ENCODE peak calls at places on chromosomes 11 and 22, in six cellular contexts. One of them, this sample, is unnamed.

GRCh38 chr11:100923555-100923954 is 206.1 kb downstream of the PGR start:
- DNase-seq in left ventricle myocardium superior: no peak
- DNase-seq in MV-4-11: no peak
- DNase-seq in cardiac septum: no peak
- DNase-seq in hypothalamus: no peak
- DNase-seq in activated CD4-positive, alpha-beta T cell treated with anti-CD3 and anti-CD28 coated beads, Interleukin-2, amount 10 ng/mL, durations not matched to agents 7 days and 5 days: no peak
- DNase-seq in this sample: no peak

GRCh38 chr22:43375951-43376455 is 32.8 kb upstream of the SCUBE1 start:
- DNase-seq in hypothalamus: no peak
- DNase-seq in left ventricle myocardium superior: no peak
- DNase-seq in activated CD4-positive, alpha-beta T cell treated with anti-CD3 and anti-CD28 coated beads, Interleukin-2, amount 10 ng/mL, durations not matched to agents 7 days and 5 days: no peak
- DNase-seq in MV-4-11: no peak
- DNase-seq in cardiac septum: no peak
- DNase-seq in this sample: no peak

GRCh38 chr11:206516-207212 is 535 bp downstream of the BET1L start:
- DNase-seq in hypothalamus: no peak
- DNase-seq in cardiac septum: peak
- DNase-seq in MV-4-11: peak
- DNase-seq in left ventricle myocardium superior: no peak
- DNase-seq in activated CD4-positive, alpha-beta T cell treated with anti-CD3 and anti-CD28 coated beads, Interleukin-2, amount 10 ng/mL, durations not matched to agents 7 days and 5 days: no peak
- DNase-seq in this sample: no peak

GRCh38 chr22:37172266-37173245 is 15.5 kb downstream of the C1QTNF6 start:
- DNase-seq in left ventricle myocardium superior: peak
- DNase-seq in MV-4-11: no peak
- DNase-seq in activated CD4-positive, alpha-beta T cell treated with anti-CD3 and anti-CD28 coated beads, Interleukin-2, amount 10 ng/mL, durations not matched to agents 7 days and 5 days: no peak
- DNase-seq in hypothalamus: no peak
- DNase-seq in cardiac septum: peak
- DNase-seq in this sample: peak

GRCh38 chr11:5486003-5486402 is 2.5 kb upstream of the OR52D1 start:
- DNase-seq in MV-4-11: no peak
- DNase-seq in hypothalamus: no peak
- DNase-seq in cardiac septum: no peak
- DNase-seq in left ventricle myocardium superior: no peak
- DNase-seq in activated CD4-positive, alpha-beta T cell treated with anti-CD3 and anti-CD28 coated beads, Interleukin-2, amount 10 ng/mL, durations not matched to agents 7 days and 5 days: no peak
- DNase-seq in this sample: no peak

GRCh38 chr11:103673773-103674172 is 362.7 kb upstream of the DDI1 start:
- DNase-seq in cardiac septum: no peak
- DNase-seq in hypothalamus: no peak
- DNase-seq in left ventricle myocardium superior: no peak
- DNase-seq in activated CD4-positive, alpha-beta T cell treated with anti-CD3 and anti-CD28 coated beads, Interleukin-2, amount 10 ng/mL, durations not matched to agents 7 days and 5 days: no peak
- DNase-seq in MV-4-11: peak
- DNase-seq in this sample: no peak

GRCh38 chr11:131240421-131240820 is 130.0 kb upstream of the NTM start:
- DNase-seq in hypothalamus: no peak
- DNase-seq in activated CD4-positive, alpha-beta T cell treated with anti-CD3 and anti-CD28 coated beads, Interleukin-2, amount 10 ng/mL, durations not matched to agents 7 days and 5 days: no peak
- DNase-seq in cardiac septum: no peak
- DNase-seq in MV-4-11: no peak
- DNase-seq in left ventricle myocardium superior: no peak
- DNase-seq in this sample: no peak

GRCh38 chr11:70628881-70629844 is 230.8 kb downstream of the CTTN start:
- DNase-seq in hypothalamus: no peak
- DNase-seq in activated CD4-positive, alpha-beta T cell treated with anti-CD3 and anti-CD28 coated beads, Interleukin-2, amount 10 ng/mL, durations not matched to agents 7 days and 5 days: no peak
- DNase-seq in left ventricle myocardium superior: peak
- DNase-seq in MV-4-11: no peak
- DNase-seq in cardiac septum: no peak
- DNase-seq in this sample: no peak

GRCh38 chr22:23065495-23066122 is 4.7 kb upstream of the GNAZ start:
- DNase-seq in hypothalamus: no peak
- DNase-seq in left ventricle myocardium superior: no peak
- DNase-seq in activated CD4-positive, alpha-beta T cell treated with anti-CD3 and anti-CD28 coated beads, Interleukin-2, amount 10 ng/mL, durations not matched to agents 7 days and 5 days: no peak
- DNase-seq in MV-4-11: no peak
- DNase-seq in cardiac septum: peak
- DNase-seq in this sample: no peak

GRCh38 chr11:22539851-22540376 is 85.7 kb downstream of the FANCF start:
- DNase-seq in MV-4-11: no peak
- DNase-seq in activated CD4-positive, alpha-beta T cell treated with anti-CD3 and anti-CD28 coated beads, Interleukin-2, amount 10 ng/mL, durations not matched to agents 7 days and 5 days: no peak
- DNase-seq in left ventricle myocardium superior: no peak
- DNase-seq in cardiac septum: no peak
- DNase-seq in hypothalamus: no peak
- DNase-seq in this sample: peak

GRCh38 chr22:48494968-48495750 is 1332.5 kb downstream of the BRD1 start:
- DNase-seq in hypothalamus: no peak
- DNase-seq in MV-4-11: no peak
- DNase-seq in cardiac septum: no peak
- DNase-seq in left ventricle myocardium superior: no peak
- DNase-seq in activated CD4-positive, alpha-beta T cell treated with anti-CD3 and anti-CD28 coated beads, Interleukin-2, amount 10 ng/mL, durations not matched to agents 7 days and 5 days: no peak
- DNase-seq in this sample: no peak

GRCh38 chr22:40679249-40679963 is at the start of gene MCHR1:
- DNase-seq in hypothalamus: no peak
- DNase-seq in left ventricle myocardium superior: no peak
- DNase-seq in MV-4-11: no peak
- DNase-seq in cardiac septum: no peak
- DNase-seq in activated CD4-positive, alpha-beta T cell treated with anti-CD3 and anti-CD28 coated beads, Interleukin-2, amount 10 ng/mL, durations not matched to agents 7 days and 5 days: no peak
- DNase-seq in this sample: no peak

GRCh38 chr11:118912742-118913410 is 12.8 kb downstream of the BCL9L start:
- DNase-seq in hypothalamus: no peak
- DNase-seq in left ventricle myocardium superior: no peak
- DNase-seq in cardiac septum: no peak
- DNase-seq in MV-4-11: peak
- DNase-seq in activated CD4-positive, alpha-beta T cell treated with anti-CD3 and anti-CD28 coated beads, Interleukin-2, amount 10 ng/mL, durations not matched to agents 7 days and 5 days: no peak
- DNase-seq in this sample: peak

GRCh38 chr22:29060251-29060650 is 1.4 kb downstream of the C22orf31 start:
- DNase-seq in cardiac septum: no peak
- DNase-seq in hypothalamus: no peak
- DNase-seq in MV-4-11: peak
- DNase-seq in activated CD4-positive, alpha-beta T cell treated with anti-CD3 and anti-CD28 coated beads, Interleukin-2, amount 10 ng/mL, durations not matched to agents 7 days and 5 days: no peak
- DNase-seq in left ventricle myocardium superior: no peak
- DNase-seq in this sample: no peak

GRCh38 chr11:131186629-131187075 is 183.8 kb upstream of the NTM start:
- DNase-seq in left ventricle myocardium superior: no peak
- DNase-seq in hypothalamus: no peak
- DNase-seq in MV-4-11: peak
- DNase-seq in cardiac septum: no peak
- DNase-seq in activated CD4-positive, alpha-beta T cell treated with anti-CD3 and anti-CD28 coated beads, Interleukin-2, amount 10 ng/mL, durations not matched to agents 7 days and 5 days: no peak
- DNase-seq in this sample: no peak

GRCh38 chr22:39179841-39180335 is 27.4 kb upstream of the CBX7 start:
- DNase-seq in cardiac septum: peak
- DNase-seq in activated CD4-positive, alpha-beta T cell treated with anti-CD3 and anti-CD28 coated beads, Interleukin-2, amount 10 ng/mL, durations not matched to agents 7 days and 5 days: no peak
- DNase-seq in left ventricle myocardium superior: no peak
- DNase-seq in MV-4-11: no peak
- DNase-seq in hypothalamus: no peak
- DNase-seq in this sample: no peak

GRCh38 chr11:2092956-2093412 is 46.2 kb downstream of the IGF2 start:
- DNase-seq in cardiac septum: peak
- DNase-seq in hypothalamus: no peak
- DNase-seq in MV-4-11: no peak
- DNase-seq in activated CD4-positive, alpha-beta T cell treated with anti-CD3 and anti-CD28 coated beads, Interleukin-2, amount 10 ng/mL, durations not matched to agents 7 days and 5 days: peak
- DNase-seq in left ventricle myocardium superior: peak
- DNase-seq in this sample: no peak

GRCh38 chr11:112280268-112281126 is 19.8 kb upstream of the PLET1 start:
- DNase-seq in activated CD4-positive, alpha-beta T cell treated with anti-CD3 and anti-CD28 coated beads, Interleukin-2, amount 10 ng/mL, durations not matched to agents 7 days and 5 days: peak
- DNase-seq in MV-4-11: peak
- DNase-seq in left ventricle myocardium superior: peak
- DNase-seq in hypothalamus: peak
- DNase-seq in cardiac septum: no peak
- DNase-seq in this sample: peak

GRCh38 chr22:42964994-42965699 is 49.8 kb downstream of the PACSIN2 start:
- DNase-seq in hypothalamus: no peak
- DNase-seq in left ventricle myocardium superior: no peak
- DNase-seq in cardiac septum: no peak
- DNase-seq in MV-4-11: peak
- DNase-seq in activated CD4-positive, alpha-beta T cell treated with anti-CD3 and anti-CD28 coated beads, Interleukin-2, amount 10 ng/mL, durations not matched to agents 7 days and 5 days: no peak
- DNase-seq in this sample: no peak

GRCh38 chr22:49308300-49308699 is 519.4 kb downstream of the BRD1 start:
- DNase-seq in cardiac septum: no peak
- DNase-seq in hypothalamus: no peak
- DNase-seq in activated CD4-positive, alpha-beta T cell treated with anti-CD3 and anti-CD28 coated beads, Interleukin-2, amount 10 ng/mL, durations not matched to agents 7 days and 5 days: no peak
- DNase-seq in left ventricle myocardium superior: no peak
- DNase-seq in MV-4-11: no peak
- DNase-seq in this sample: no peak

GRCh38 chr11:93000511-93001476 is 31.3 kb downstream of the MTNR1B start:
- DNase-seq in MV-4-11: no peak
- DNase-seq in hypothalamus: no peak
- DNase-seq in left ventricle myocardium superior: no peak
- DNase-seq in cardiac septum: no peak
- DNase-seq in activated CD4-positive, alpha-beta T cell treated with anti-CD3 and anti-CD28 coated beads, Interleukin-2, amount 10 ng/mL, durations not matched to agents 7 days and 5 days: no peak
- DNase-seq in this sample: no peak

GRCh38 chr11:12669930-12670329 is 4.3 kb upstream of the TEAD1 start:
- DNase-seq in cardiac septum: no peak
- DNase-seq in hypothalamus: no peak
- DNase-seq in left ventricle myocardium superior: no peak
- DNase-seq in MV-4-11: no peak
- DNase-seq in activated CD4-positive, alpha-beta T cell treated with anti-CD3 and anti-CD28 coated beads, Interleukin-2, amount 10 ng/mL, durations not matched to agents 7 days and 5 days: no peak
- DNase-seq in this sample: no peak

GRCh38 chr11:76523147-76523546 is 78.3 kb downstream of the EMSY start:
- DNase-seq in cardiac septum: no peak
- DNase-seq in left ventricle myocardium superior: no peak
- DNase-seq in MV-4-11: no peak
- DNase-seq in activated CD4-positive, alpha-beta T cell treated with anti-CD3 and anti-CD28 coated beads, Interleukin-2, amount 10 ng/mL, durations not matched to agents 7 days and 5 days: no peak
- DNase-seq in hypothalamus: no peak
- DNase-seq in this sample: no peak

GRCh38 chr22:45336971-45337431 is 27.3 kb downstream of the FAM118A start:
- DNase-seq in left ventricle myocardium superior: peak
- DNase-seq in cardiac septum: no peak
- DNase-seq in MV-4-11: no peak
- DNase-seq in activated CD4-positive, alpha-beta T cell treated with anti-CD3 and anti-CD28 coated beads, Interleukin-2, amount 10 ng/mL, durations not matched to agents 7 days and 5 days: no peak
- DNase-seq in hypothalamus: no peak
- DNase-seq in this sample: no peak

GRCh38 chr22:45612451-45612901 is 59.2 kb upstream of the ATXN10 start:
- DNase-seq in cardiac septum: no peak
- DNase-seq in MV-4-11: peak
- DNase-seq in activated CD4-positive, alpha-beta T cell treated with anti-CD3 and anti-CD28 coated beads, Interleukin-2, amount 10 ng/mL, durations not matched to agents 7 days and 5 days: peak
- DNase-seq in left ventricle myocardium superior: peak
- DNase-seq in hypothalamus: no peak
- DNase-seq in this sample: no peak

GRCh38 chr22:23283591-23284503 is 103.5 kb downstream of the BCR start:
- DNase-seq in activated CD4-positive, alpha-beta T cell treated with anti-CD3 and anti-CD28 coated beads, Interleukin-2, amount 10 ng/mL, durations not matched to agents 7 days and 5 days: no peak
- DNase-seq in cardiac septum: no peak
- DNase-seq in hypothalamus: no peak
- DNase-seq in left ventricle myocardium superior: no peak
- DNase-seq in MV-4-11: no peak
- DNase-seq in this sample: no peak

GRCh38 chr22:38870791-38871359 is 1.1 kb downstream of the CBX6 start:
- DNase-seq in activated CD4-positive, alpha-beta T cell treated with anti-CD3 and anti-CD28 coated beads, Interleukin-2, amount 10 ng/mL, durations not matched to agents 7 days and 5 days: no peak
- DNase-seq in left ventricle myocardium superior: no peak
- DNase-seq in hypothalamus: no peak
- DNase-seq in MV-4-11: no peak
- DNase-seq in cardiac septum: peak
- DNase-seq in this sample: no peak

GRCh38 chr22:50136431-50137047 is 34.0 kb upstream of the PANX2 start:
- DNase-seq in activated CD4-positive, alpha-beta T cell treated with anti-CD3 and anti-CD28 coated beads, Interleukin-2, amount 10 ng/mL, durations not matched to agents 7 days and 5 days: no peak
- DNase-seq in MV-4-11: no peak
- DNase-seq in left ventricle myocardium superior: no peak
- DNase-seq in hypothalamus: no peak
- DNase-seq in cardiac septum: no peak
- DNase-seq in this sample: no peak

GRCh38 chr11:128692750-128693578 is 908 bp upstream of the FLI1 start:
- DNase-seq in cardiac septum: peak
- DNase-seq in hypothalamus: no peak
- DNase-seq in activated CD4-positive, alpha-beta T cell treated with anti-CD3 and anti-CD28 coated beads, Interleukin-2, amount 10 ng/mL, durations not matched to agents 7 days and 5 days: peak
- DNase-seq in MV-4-11: peak
- DNase-seq in left ventricle myocardium superior: peak
- DNase-seq in this sample: no peak

GRCh38 chr11:36088234-36088975 is 144.5 kb downstream of the LDLRAD3 start:
- DNase-seq in cardiac septum: no peak
- DNase-seq in MV-4-11: no peak
- DNase-seq in left ventricle myocardium superior: no peak
- DNase-seq in hypothalamus: no peak
- DNase-seq in activated CD4-positive, alpha-beta T cell treated with anti-CD3 and anti-CD28 coated beads, Interleukin-2, amount 10 ng/mL, durations not matched to agents 7 days and 5 days: no peak
- DNase-seq in this sample: no peak

GRCh38 chr22:26259510-26259909 is 90.2 kb downstream of the SEZ6L start:
- DNase-seq in hypothalamus: no peak
- DNase-seq in MV-4-11: peak
- DNase-seq in activated CD4-positive, alpha-beta T cell treated with anti-CD3 and anti-CD28 coated beads, Interleukin-2, amount 10 ng/mL, durations not matched to agents 7 days and 5 days: peak
- DNase-seq in cardiac septum: no peak
- DNase-seq in left ventricle myocardium superior: peak
- DNase-seq in this sample: peak

GRCh38 chr11:119907934-119908760 is 179.1 kb upstream of the NECTIN1 start:
- DNase-seq in MV-4-11: peak
- DNase-seq in hypothalamus: no peak
- DNase-seq in cardiac septum: no peak
- DNase-seq in activated CD4-positive, alpha-beta T cell treated with anti-CD3 and anti-CD28 coated beads, Interleukin-2, amount 10 ng/mL, durations not matched to agents 7 days and 5 days: no peak
- DNase-seq in left ventricle myocardium superior: no peak
- DNase-seq in this sample: no peak

GRCh38 chr11:128047026-128047425 is 540.3 kb downstream of the ETS1 start:
- DNase-seq in MV-4-11: no peak
- DNase-seq in activated CD4-positive, alpha-beta T cell treated with anti-CD3 and anti-CD28 coated beads, Interleukin-2, amount 10 ng/mL, durations not matched to agents 7 days and 5 days: no peak
- DNase-seq in left ventricle myocardium superior: no peak
- DNase-seq in hypothalamus: no peak
- DNase-seq in cardiac septum: no peak
- DNase-seq in this sample: no peak

GRCh38 chr11:78381867-78382266 is 35.8 kb downstream of the GAB2 start:
- DNase-seq in cardiac septum: no peak
- DNase-seq in hypothalamus: no peak
- DNase-seq in left ventricle myocardium superior: no peak
- DNase-seq in activated CD4-positive, alpha-beta T cell treated with anti-CD3 and anti-CD28 coated beads, Interleukin-2, amount 10 ng/mL, durations not matched to agents 7 days and 5 days: no peak
- DNase-seq in MV-4-11: no peak
- DNase-seq in this sample: peak